ENCODE peak calls at places on chromosome 1, in seven cellular contexts. One of them, this sample, is unnamed.

GRCh38 chr1:93980320-93980744 is 71.1 kb upstream of the GCLM start:
- DNase-seq in IMR-90: no peak
- DNase-seq in K562: peak; percentile 15
- DNase-seq in HepG2: peak; percentile 58
- DNase-seq in WTC11: peak; percentile 45
- DNase-seq in GM12878: no peak
- DNase-seq in SK-N-SH: peak; percentile 30
- DNase-seq in this sample: no peak

GRCh38 chr1:46053734-46054133 is 78.7 kb downstream of the PIK3R3 start:
- DNase-seq in IMR-90: peak; percentile 23
- DNase-seq in K562: no peak
- DNase-seq in HepG2: no peak
- DNase-seq in WTC11: no peak
- DNase-seq in GM12878: no peak
- DNase-seq in SK-N-SH: no peak
- DNase-seq in this sample: no peak

GRCh38 chr1:240029418-240029817 is 62.3 kb upstream of the FMN2 start:
- DNase-seq in IMR-90: peak; percentile 62
- DNase-seq in K562: no peak
- DNase-seq in HepG2: no peak
- DNase-seq in WTC11: no peak
- DNase-seq in GM12878: no peak
- DNase-seq in SK-N-SH: no peak
- DNase-seq in this sample: no peak

GRCh38 chr1:234235373-234235772 is 137.9 kb upstream of the COA6 start:
- DNase-seq in IMR-90: no peak
- DNase-seq in K562: no peak
- DNase-seq in HepG2: peak; percentile 48
- DNase-seq in WTC11: no peak
- DNase-seq in GM12878: no peak
- DNase-seq in SK-N-SH: no peak
- DNase-seq in this sample: no peak

GRCh38 chr1:160542303-160542945 is 19.4 kb upstream of the SLAMF6 start:
- DNase-seq in IMR-90: no peak
- DNase-seq in K562: no peak
- DNase-seq in HepG2: peak; percentile 58
- DNase-seq in WTC11: no peak
- DNase-seq in GM12878: no peak
- DNase-seq in SK-N-SH: no peak
- DNase-seq in this sample: peak; percentile 91

GRCh38 chr1:15669864-15670263 is 14.3 kb upstream of the PLEKHM2 start:
- DNase-seq in IMR-90: no peak
- DNase-seq in K562: no peak
- DNase-seq in HepG2: no peak
- DNase-seq in WTC11: no peak
- DNase-seq in GM12878: no peak
- DNase-seq in SK-N-SH: no peak
- DNase-seq in this sample: no peak

GRCh38 chr1:68015369-68015768 is 35.1 kb downstream of the DIRAS3 start:
- DNase-seq in IMR-90: no peak
- DNase-seq in K562: no peak
- DNase-seq in HepG2: no peak
- DNase-seq in WTC11: no peak
- DNase-seq in GM12878: no peak
- DNase-seq in SK-N-SH: no peak
- DNase-seq in this sample: no peak

GRCh38 chr1:201702936-201703335 is 126.0 kb upstream of the IPO9 start:
- DNase-seq in IMR-90: peak; percentile 55
- DNase-seq in K562: peak; percentile 27
- DNase-seq in HepG2: no peak
- DNase-seq in WTC11: peak; percentile 69
- DNase-seq in GM12878: no peak
- DNase-seq in SK-N-SH: peak; percentile 82
- DNase-seq in this sample: peak; percentile 48

GRCh38 chr1:13823126-13823880 is 123.3 kb downstream of the PRDM2 start:
- DNase-seq in IMR-90: no peak
- DNase-seq in K562: no peak
- DNase-seq in HepG2: no peak
- DNase-seq in WTC11: no peak
- DNase-seq in GM12878: no peak
- DNase-seq in SK-N-SH: no peak
- DNase-seq in this sample: no peak

GRCh38 chr1:229032455-229032854 is 238.5 kb upstream of the RAB4A start:
- DNase-seq in IMR-90: no peak
- DNase-seq in K562: no peak
- DNase-seq in HepG2: peak; percentile 57
- DNase-seq in WTC11: no peak
- DNase-seq in GM12878: no peak
- DNase-seq in SK-N-SH: no peak
- DNase-seq in this sample: no peak

GRCh38 chr1:157262891-157263290 is 124.7 kb upstream of the ETV3 start:
- DNase-seq in IMR-90: no peak
- DNase-seq in K562: no peak
- DNase-seq in HepG2: no peak
- DNase-seq in WTC11: no peak
- DNase-seq in GM12878: no peak
- DNase-seq in SK-N-SH: no peak
- DNase-seq in this sample: no peak

GRCh38 chr1:89546082-89546889 is 21.7 kb downstream of the LRRC8B start:
- DNase-seq in IMR-90: peak; percentile 39
- DNase-seq in K562: no peak
- DNase-seq in HepG2: no peak
- DNase-seq in WTC11: no peak
- DNase-seq in GM12878: no peak
- DNase-seq in SK-N-SH: no peak
- DNase-seq in this sample: no peak

GRCh38 chr1:179968284-179968993 is 13.8 kb downstream of the CEP350 start:
- DNase-seq in IMR-90: no peak
- DNase-seq in K562: no peak
- DNase-seq in HepG2: no peak
- DNase-seq in WTC11: no peak
- DNase-seq in GM12878: no peak
- DNase-seq in SK-N-SH: no peak
- DNase-seq in this sample: no peak

GRCh38 chr1:202562443-202563060 is 147.7 kb downstream of the SYT2 start:
- DNase-seq in IMR-90: no peak
- DNase-seq in K562: no peak
- DNase-seq in HepG2: no peak
- DNase-seq in WTC11: no peak
- DNase-seq in GM12878: no peak
- DNase-seq in SK-N-SH: no peak
- DNase-seq in this sample: no peak

GRCh38 chr1:192311281-192311680 is 5.5 kb upstream of the RGS21 start:
- DNase-seq in IMR-90: peak; percentile 80
- DNase-seq in K562: no peak
- DNase-seq in HepG2: peak; percentile 6
- DNase-seq in WTC11: no peak
- DNase-seq in GM12878: no peak
- DNase-seq in SK-N-SH: no peak
- DNase-seq in this sample: no peak

GRCh38 chr1:208533746-208534603 is 289.8 kb upstream of the PLXNA2 start:
- DNase-seq in IMR-90: no peak
- DNase-seq in K562: no peak
- DNase-seq in HepG2: no peak
- DNase-seq in WTC11: no peak
- DNase-seq in GM12878: no peak
- DNase-seq in SK-N-SH: peak; percentile 24
- DNase-seq in this sample: no peak

GRCh38 chr1:231053493-231054162 is 13.6 kb upstream of the FAM89A start:
- DNase-seq in IMR-90: peak; percentile 77
- DNase-seq in K562: no peak
- DNase-seq in HepG2: peak; percentile 23
- DNase-seq in WTC11: no peak
- DNase-seq in GM12878: peak; percentile 4
- DNase-seq in SK-N-SH: no peak
- DNase-seq in this sample: no peak

GRCh38 chr1:111570781-111571181 is 48.8 kb upstream of the RAP1A start:
- DNase-seq in IMR-90: peak; percentile 35
- DNase-seq in K562: peak; percentile 48
- DNase-seq in HepG2: no peak
- DNase-seq in WTC11: peak; percentile 34
- DNase-seq in GM12878: no peak
- DNase-seq in SK-N-SH: no peak
- DNase-seq in this sample: no peak

GRCh38 chr1:110684476-110684875 is 9.7 kb upstream of the KCNA3 start:
- DNase-seq in IMR-90: peak; percentile 45
- DNase-seq in K562: no peak
- DNase-seq in HepG2: no peak
- DNase-seq in WTC11: no peak
- DNase-seq in GM12878: no peak
- DNase-seq in SK-N-SH: no peak
- DNase-seq in this sample: no peak

GRCh38 chr1:39129514-39129913 is 75.0 kb upstream of the MACF1 start:
- DNase-seq in IMR-90: peak; percentile 58
- DNase-seq in K562: no peak
- DNase-seq in HepG2: no peak
- DNase-seq in WTC11: no peak
- DNase-seq in GM12878: no peak
- DNase-seq in SK-N-SH: no peak
- DNase-seq in this sample: no peak
- TF ChIP-seq USF2 in IMR-90: no peak
- TF ChIP-seq USF2 in K562: no peak
- TF ChIP-seq USF2 in HepG2: no peak
- TF ChIP-seq USF2 in WTC11: no peak
- TF ChIP-seq USF2 in GM12878: no peak
- TF ChIP-seq USF2 in SK-N-SH: no peak
- TF ChIP-seq USF2 in this sample: no peak

GRCh38 chr1:8437286-8437685 is 119.4 kb downstream of the SLC45A1 start:
- DNase-seq in IMR-90: no peak
- DNase-seq in K562: no peak
- DNase-seq in HepG2: no peak
- DNase-seq in WTC11: no peak
- DNase-seq in GM12878: no peak
- DNase-seq in SK-N-SH: no peak
- DNase-seq in this sample: no peak

GRCh38 chr1:8438449-8438848 is 120.5 kb downstream of the SLC45A1 start:
- DNase-seq in IMR-90: no peak
- DNase-seq in K562: no peak
- DNase-seq in HepG2: no peak
- DNase-seq in WTC11: no peak
- DNase-seq in GM12878: no peak
- DNase-seq in SK-N-SH: no peak
- DNase-seq in this sample: no peak

GRCh38 chr1:8435569-8436071 is 117.7 kb downstream of the SLC45A1 start:
- DNase-seq in IMR-90: no peak
- DNase-seq in K562: no peak
- DNase-seq in HepG2: no peak
- DNase-seq in WTC11: no peak
- DNase-seq in GM12878: no peak
- DNase-seq in SK-N-SH: no peak
- DNase-seq in this sample: no peak

GRCh38 chr1:8441466-8441865 is 123.6 kb downstream of the SLC45A1 start:
- DNase-seq in IMR-90: peak; percentile 76
- DNase-seq in K562: no peak
- DNase-seq in HepG2: no peak
- DNase-seq in WTC11: no peak
- DNase-seq in GM12878: no peak
- DNase-seq in SK-N-SH: no peak
- DNase-seq in this sample: no peak

DNA sequence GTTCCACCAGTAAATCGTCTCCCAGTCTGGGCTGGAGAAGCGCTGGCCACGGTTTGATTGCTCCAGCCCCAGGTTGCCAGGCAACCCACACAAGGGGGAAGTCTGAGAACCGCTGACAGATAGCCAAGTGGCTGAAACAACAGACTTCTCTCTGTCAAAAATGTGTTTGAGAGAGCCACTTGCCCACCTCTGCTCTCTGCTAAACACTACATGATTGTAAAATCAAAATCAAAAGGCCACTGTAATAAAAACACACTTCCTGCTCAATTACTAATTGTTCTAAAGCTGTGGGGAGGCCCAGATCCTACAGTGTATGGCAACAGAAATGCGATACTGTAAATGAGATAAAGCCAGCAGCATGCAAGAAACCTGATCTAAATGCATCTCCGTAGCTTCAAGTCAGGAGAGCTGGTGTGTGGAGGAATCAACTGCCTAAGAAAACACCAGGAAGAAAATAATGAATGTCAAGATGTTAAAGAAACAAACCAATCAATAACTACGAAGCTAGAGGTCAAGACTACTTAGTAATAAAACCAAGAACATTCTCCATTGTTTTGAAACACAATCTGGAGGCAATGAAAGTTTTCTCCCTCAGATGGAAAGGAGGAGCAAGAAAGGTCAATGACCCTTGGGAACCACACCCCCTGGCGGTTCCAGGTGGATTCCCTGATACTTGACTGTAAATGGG is 121.2 kb downstream of the SLC45A1 start:
- DNase-seq in IMR-90: peak; percentile 88
- DNase-seq in K562: peak; percentile 76
- DNase-seq in HepG2: peak; percentile 32
- DNase-seq in WTC11: peak; percentile 72
- DNase-seq in GM12878: no peak
- DNase-seq in SK-N-SH: peak; percentile 83
- DNase-seq in this sample: no peak
- TF ChIP-seq CTCF in IMR-90: no peak
- TF ChIP-seq CTCF in K562: peak; percentile 50
- TF ChIP-seq CTCF in HepG2: no peak
- TF ChIP-seq CTCF in WTC11: peak; percentile 35
- TF ChIP-seq CTCF in GM12878: no peak
- TF ChIP-seq CTCF in SK-N-SH: peak; percentile 8
- TF ChIP-seq CTCF in this sample: no peak

GRCh38 chr1:60367522-60367921 is 294.0 kb upstream of the C1orf87 start:
- DNase-seq in IMR-90: no peak
- DNase-seq in K562: no peak
- DNase-seq in HepG2: no peak
- DNase-seq in WTC11: peak; percentile 16
- DNase-seq in GM12878: no peak
- DNase-seq in SK-N-SH: no peak
- DNase-seq in this sample: no peak
- TF ChIP-seq USF2 in IMR-90: no peak
- TF ChIP-seq USF2 in K562: no peak
- TF ChIP-seq USF2 in HepG2: no peak
- TF ChIP-seq USF2 in WTC11: no peak
- TF ChIP-seq USF2 in GM12878: no peak
- TF ChIP-seq USF2 in SK-N-SH: no peak
- TF ChIP-seq USF2 in this sample: no peak

DNA sequence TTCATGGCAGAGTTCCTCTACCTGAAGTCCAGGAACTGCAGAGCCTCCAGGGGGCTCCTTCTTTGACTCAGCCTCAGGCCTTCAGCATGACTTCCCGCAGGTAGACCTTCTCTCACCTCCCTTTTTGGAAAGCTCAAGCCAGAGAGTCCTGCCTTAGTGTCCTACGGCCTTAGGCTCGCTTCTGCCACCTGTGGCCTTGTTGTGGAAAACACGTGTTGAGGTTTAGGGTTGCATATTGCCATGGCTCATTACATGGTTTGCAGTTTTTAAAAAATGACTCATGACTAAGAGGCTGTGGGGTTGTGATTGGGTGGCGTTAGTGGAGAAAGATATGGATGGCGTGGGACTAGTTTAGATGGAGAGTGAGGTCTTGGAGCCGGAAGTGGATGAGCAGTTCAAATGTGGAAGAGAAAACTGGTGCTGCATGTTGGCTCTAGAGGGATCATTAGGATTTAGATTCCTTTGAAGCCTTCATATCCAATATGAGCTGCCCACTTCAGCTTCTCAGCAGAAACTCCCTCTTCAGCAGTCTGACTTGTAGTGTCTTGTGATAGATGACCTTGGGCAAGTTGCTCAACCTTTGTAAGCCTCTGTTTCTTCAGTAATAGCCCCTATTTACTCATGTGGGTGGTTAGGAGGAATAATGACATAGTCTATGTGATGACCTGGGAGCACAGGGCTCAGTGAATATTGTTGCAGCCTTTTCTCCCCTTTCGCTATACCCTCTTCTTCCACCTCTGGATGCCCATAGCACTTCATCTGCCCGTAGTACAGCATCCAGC is 6.5 kb upstream of the FGGY start:
- DNase-seq in IMR-90: peak; percentile 52
- DNase-seq in K562: peak; percentile 30
- DNase-seq in HepG2: peak; percentile 56
- DNase-seq in WTC11: peak; percentile 53
- DNase-seq in GM12878: no peak
- DNase-seq in SK-N-SH: peak; percentile 42
- DNase-seq in this sample: peak; percentile 68
- TF ChIP-seq CTCF in IMR-90: peak; percentile 38
- TF ChIP-seq CTCF in K562: peak; percentile 69
- TF ChIP-seq CTCF in HepG2: peak; percentile 70
- TF ChIP-seq CTCF in WTC11: no peak
- TF ChIP-seq CTCF in GM12878: peak; percentile 47
- TF ChIP-seq CTCF in SK-N-SH: peak; percentile 53
- TF ChIP-seq CTCF in this sample: no peak

This sample was measured in A549.